ENCODE peak calls at places on chromosomes 13 and 19, in seven cellular contexts. N, D, L, U, X, R and C are unnamed samples.

GRCh38 chr19:34131100-34131499 is 41.2 kb upstream of the LSM14A start:
- DNase-seq in N (no peak), D (no peak), L (no peak), U (no peak), X (no peak), R (no peak), C (no peak)

GRCh38 chr13:42732073-42732472 is 49.3 kb upstream of the FAM216B start:
- DNase-seq in N (no peak), D (no peak), L (no peak), U (no peak), X (no peak), R (no peak), C (no peak)

GRCh38 chr13:51000576-51001260 is 91.1 kb downstream of the RNASEH2B start:
- DNase-seq in N (no peak), D (peak), L (no peak), U (no peak), X (no peak), R (no peak), C (no peak)

GRCh38 chr13:50230365-50230978 is 215.2 kb downstream of the KCNRG start:
- DNase-seq in N (no peak), D (no peak), L (no peak), U (no peak), X (no peak), R (no peak), C (no peak)

GRCh38 chr13:98835156-98835555 is 82.7 kb upstream of the SLC15A1 start:
- DNase-seq in N (no peak), D (no peak), L (no peak), U (no peak), X (no peak), R (no peak), C (no peak)

GRCh38 chr13:75763511-75763910 is 127.4 kb downstream of the LMO7 start:
- DNase-seq in N (no peak), D (no peak), L (no peak), U (no peak), X (no peak), R (no peak), C (no peak)

GRCh38 chr19:44900328-44901244 is 5.0 kb upstream of the APOE start:
- DNase-seq in N (no peak), D (no peak), L (no peak), U (no peak), X (no peak), R (no peak), C (no peak)

GRCh38 chr19:18251587-18252369 is 22.5 kb downstream of the IQCN start:
- DNase-seq in N (peak), D (peak), L (peak), U (peak), X (peak), R (peak), C (peak)

GRCh38 chr13:100533588-100534041 is 55.0 kb downstream of the GGACT start:
- DNase-seq in N (no peak), D (no peak), L (no peak), U (peak), X (no peak), R (no peak), C (no peak)

GRCh38 chr19:16070366-16070990 is 5.8 kb upstream of the TPM4 start:
- DNase-seq in N (no peak), D (no peak), L (peak), U (no peak), X (peak), R (peak), C (peak)

GRCh38 chr19:33419763-33420080 is 46.2 kb downstream of the CEBPG start:
- DNase-seq in N (no peak), D (no peak), L (no peak), U (peak), X (no peak), R (no peak), C (no peak)

GRCh38 chr13:28297341-28297740 is 159.0 kb downstream of the PAN3 start:
- DNase-seq in N (no peak), D (peak), L (no peak), U (no peak), X (no peak), R (no peak), C (no peak)

GRCh38 chr13:32453981-32454380 is 26.1 kb upstream of the N4BP2L1 start:
- DNase-seq in N (no peak), D (no peak), L (no peak), U (no peak), X (no peak), R (no peak), C (no peak)

GRCh38 chr13:71858647-71859046 is 8.4 kb downstream of the DACH1 start:
- DNase-seq in N (no peak), D (no peak), L (no peak), U (no peak), X (no peak), R (no peak), C (no peak)

GRCh38 chr13:85995788-85996418 is 196.7 kb upstream of the SLITRK6 start:
- DNase-seq in N (no peak), D (no peak), L (no peak), U (no peak), X (no peak), R (no peak), C (no peak)

GRCh38 chr19:51719251-51719901 is 4.4 kb downstream of the HAS1 start:
- DNase-seq in N (no peak), D (no peak), L (no peak), U (peak), X (no peak), R (no peak), C (no peak)

GRCh38 chr19:35454663-35455062 is 6.6 kb downstream of the FFAR2 start:
- DNase-seq in N (no peak), D (no peak), L (no peak), U (no peak), X (no peak), R (no peak), C (no peak)

GRCh38 chr13:44819245-44819644 is 170.0 kb downstream of the NUFIP1 start:
- DNase-seq in N (peak), D (peak), L (no peak), U (no peak), X (no peak), R (no peak), C (no peak)

GRCh38 chr13:27942972-27943371 is 23.2 kb downstream of the PDX1 start:
- DNase-seq in N (no peak), D (no peak), L (no peak), U (no peak), X (no peak), R (no peak), C (no peak)

GRCh38 chr13:28718186-28718537 is 608 bp downstream of the SLC46A3 start:
- DNase-seq in N (no peak), D (no peak), L (no peak), U (no peak), X (no peak), R (no peak), C (no peak)

GRCh38 chr13:112697756-112698655 is 8.2 kb downstream of the ATP11A start:
- DNase-seq in N (no peak), D (no peak), L (peak), U (no peak), X (no peak), R (no peak), C (no peak)

GRCh38 chr13:101181076-101181685 is 235.1 kb downstream of the NALCN start:
- DNase-seq in N (no peak), D (no peak), L (no peak), U (no peak), X (no peak), R (no peak), C (no peak)

GRCh38 chr13:26599885-26600284 is 42.4 kb downstream of the WASF3 start:
- DNase-seq in N (no peak), D (no peak), L (no peak), U (no peak), X (no peak), R (no peak), C (no peak)

GRCh38 chr13:111337741-111338140 is 17.3 kb downstream of the TEX29 start:
- DNase-seq in N (no peak), D (no peak), L (no peak), U (no peak), X (no peak), R (no peak), C (no peak)

GRCh38 chr13:31199849-31200635 is at the start of gene B3GLCT:
- DNase-seq in N (peak), D (peak), L (peak), U (peak), X (peak), R (peak), C (peak)

GRCh38 chr19:50478901-50479715 is 2.5 kb upstream of the GARIN5A start:
- DNase-seq in N (no peak), D (no peak), L (peak), U (peak), X (no peak), R (no peak), C (no peak)

GRCh38 chr13:47081850-47082249 is 185.0 kb upstream of the HTR2A start:
- DNase-seq in N (no peak), D (no peak), L (no peak), U (no peak), X (no peak), R (no peak), C (no peak)

GRCh38 chr19:13060233-13060963 is 42.3 kb downstream of the LYL1 start:
- DNase-seq in N (no peak), D (no peak), L (peak), U (peak), X (no peak), R (no peak), C (peak)

GRCh38 chr13:71477735-71478134 is 389.3 kb downstream of the DACH1 start:
- DNase-seq in N (no peak), D (no peak), L (no peak), U (no peak), X (no peak), R (no peak), C (no peak)

GRCh38 chr19:45781282-45782161 is 768 bp downstream of the DMPK start:
- DNase-seq in N (peak), D (no peak), L (peak), U (no peak), X (no peak), R (no peak), C (no peak)

GRCh38 chr19:7852851-7853759 is 21.1 kb downstream of the PRR36 start:
- DNase-seq in N (peak), D (no peak), L (peak), U (peak), X (no peak), R (peak), C (peak)

GRCh38 chr13:95833713-95834112 is 156.8 kb downstream of the DNAJC3 start:
- DNase-seq in N (no peak), D (no peak), L (no peak), U (no peak), X (no peak), R (no peak), C (no peak)